ENCODE peak calls at places on chromosome 22, in ten cellular contexts. T, U, Q, M, R, X, N, B, S and A are unnamed samples.
A peak's percentile ranks its signal among the peaks of the same experiment; 100 is the strongest.

GRCh38 chr22:19086944-19087343 is 35.3 kb downstream of the DGCR2 start:
- DNase-seq in T (no peak), U (no peak), Q (no peak), M (no peak), R (no peak), X (no peak), N (no peak), B (peak; percentile 69), S (peak; percentile 35), A (no peak)

GRCh38 chr22:19639610-19640135 is 74.6 kb upstream of the SEPTIN5 start:
- DNase-seq in T (no peak), U (no peak), Q (no peak), M (no peak), R (no peak), X (no peak), N (no peak), B (no peak), S (peak; percentile 35), A (no peak)

GRCh38 chr22:46576556-46577351 is 39.3 kb upstream of the CELSR1 start:
- DNase-seq in T (no peak), U (peak; percentile 55), Q (peak; percentile 45), M (peak; percentile 75), R (peak; percentile 82), X (peak; percentile 71), N (peak; percentile 69), B (peak; percentile 35), S (no peak), A (no peak)

GRCh38 chr22:44807232-44807631 is 54.9 kb downstream of the ARHGAP8 start:
- DNase-seq in T (no peak), U (no peak), Q (no peak), M (no peak), R (no peak), X (no peak), N (no peak), B (no peak), S (no peak), A (no peak)

GRCh38 chr22:48077699-48078098 is 1315.2 kb downstream of the TBC1D22A start:
- DNase-seq in T (no peak), U (no peak), Q (no peak), M (no peak), R (no peak), X (no peak), N (no peak), B (no peak), S (no peak), A (no peak)

GRCh38 chr22:44085743-44086741 is 61.9 kb downstream of the PARVB start:
- DNase-seq in T (peak; percentile 52), U (no peak), Q (peak; percentile 66), M (no peak), R (peak; percentile 63), X (peak; percentile 72), N (peak; percentile 59), B (peak; percentile 53), S (no peak), A (no peak)

GRCh38 chr22:43637267-43637666 is 174.8 kb downstream of the EFCAB6 start:
- DNase-seq in T (no peak), U (no peak), Q (no peak), M (no peak), R (no peak), X (no peak), N (no peak), B (no peak), S (no peak), A (no peak)

GRCh38 chr22:37802310-37803194 is 5.2 kb upstream of the GCAT start:
- DNase-seq in T (no peak), U (peak; percentile 73), Q (peak; percentile 75), M (no peak), R (peak; percentile 83), X (peak; percentile 66), N (no peak), B (peak; percentile 39), S (no peak), A (no peak)

GRCh38 chr22:36075724-36076123 is 47.1 kb upstream of the RBFOX2 start:
- DNase-seq in T (no peak), U (no peak), Q (no peak), M (no peak), R (no peak), X (no peak), N (no peak), B (no peak), S (no peak), A (no peak)

GRCh38 chr22:44398791-44399190 is 86.0 kb upstream of the SHISAL1 start:
- DNase-seq in T (no peak), U (no peak), Q (no peak), M (peak; percentile 31), R (no peak), X (peak; percentile 10), N (no peak), B (no peak), S (peak; percentile 47), A (no peak)

GRCh38 chr22:44363980-44364749 is 51.4 kb upstream of the SHISAL1 start:
- DNase-seq in T (no peak), U (no peak), Q (no peak), M (peak; percentile 74), R (no peak), X (peak; percentile 52), N (no peak), B (no peak), S (peak; percentile 87), A (no peak)

GRCh38 chr22:45684169-45684568 is 12.5 kb downstream of the ATXN10 start:
- DNase-seq in T (no peak), U (no peak), Q (no peak), M (no peak), R (no peak), X (no peak), N (no peak), B (peak; percentile 46), S (no peak), A (no peak)

GRCh38 chr22:20139391-20140106 is 7.9 kb downstream of the ZDHHC8 start:
- DNase-seq in T (no peak), U (no peak), Q (no peak), M (no peak), R (no peak), X (no peak), N (no peak), B (no peak), S (no peak), A (no peak)

GRCh38 chr22:37507731-37508130 is 11.5 kb downstream of the CARD10 start:
- DNase-seq in T (no peak), U (no peak), Q (no peak), M (no peak), R (no peak), X (no peak), N (no peak), B (no peak), S (no peak), A (no peak)

GRCh38 chr22:50530280-50530856 is 556 bp upstream of the TYMP start:
- DNase-seq in T (peak; percentile 73), U (no peak), Q (no peak), M (peak; percentile 94), R (no peak), X (peak; percentile 88), N (peak; percentile 78), B (peak; percentile 44), S (peak; percentile 85), A (peak; percentile 32)
- H3K4me1 ChIP-seq in T (peaks cover 68% of the 10 kb centered on the region), U (peaks cover 14% of the 10 kb centered on the region), Q (peaks cover 3% of the 10 kb centered on the region), M (peaks cover 73% of the 10 kb centered on the region), R (peaks cover 20% of the 10 kb centered on the region), X (peaks cover 18% of the 10 kb centered on the region), N (peaks cover 61% of the 10 kb centered on the region), B (peaks cover 19% of the 10 kb centered on the region), S (peaks cover 24% of the 10 kb centered on the region), A (peaks cover 54% of the 10 kb centered on the region)

DNA sequence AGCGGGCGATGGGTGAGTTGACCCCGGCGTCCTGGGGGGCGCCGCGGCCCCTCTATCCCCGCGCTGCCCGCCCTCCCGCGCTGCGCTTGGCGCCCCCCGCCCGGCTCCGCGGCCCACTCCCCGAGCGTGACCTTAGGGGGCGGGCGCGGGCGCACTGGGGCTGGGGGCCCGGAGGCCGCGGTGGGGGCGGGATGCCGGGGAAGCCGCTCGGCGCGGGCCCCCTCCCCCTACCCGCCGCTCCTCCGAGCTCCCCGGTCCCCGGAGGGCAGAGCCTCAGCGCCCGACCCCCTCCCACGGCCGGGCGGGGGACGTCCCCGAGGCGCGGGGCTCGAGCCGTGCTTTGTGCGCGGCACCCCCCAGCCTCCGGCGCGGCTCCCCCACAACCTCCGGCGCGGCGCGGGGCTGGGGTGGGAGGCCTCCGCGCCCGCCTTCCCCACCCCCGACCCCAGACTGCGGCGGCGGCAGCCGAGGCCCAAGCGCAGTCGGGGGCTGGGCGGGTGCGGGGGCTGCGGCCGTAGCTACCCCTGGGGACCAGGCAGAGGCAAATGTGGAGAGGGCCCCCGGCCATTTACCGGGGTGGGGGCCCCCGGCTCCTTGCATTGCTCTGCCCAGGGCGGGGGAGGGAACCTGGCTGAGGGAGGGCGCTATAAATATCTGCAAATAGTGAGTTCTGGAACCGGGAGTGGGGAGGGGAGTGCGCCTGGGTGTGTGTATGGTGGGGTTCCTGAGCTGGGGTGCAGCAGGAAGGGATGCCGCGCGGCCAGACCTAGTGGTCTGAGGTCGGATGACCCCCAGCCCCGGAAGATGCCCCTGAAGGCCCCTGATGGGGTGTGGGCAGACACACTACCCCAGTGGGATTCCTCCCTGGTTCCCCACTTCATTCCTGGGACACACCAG is 982 bp downstream of the MGAT3 start:
- DNase-seq in T (no peak), U (no peak), Q (no peak), M (no peak), R (peak; percentile 44), X (no peak), N (no peak), B (no peak), S (no peak), A (no peak)
- H3K27ac ChIP-seq in T (no peak overlapping the region), U (no peak overlapping the region), Q (no peak overlapping the region), M (peak overlapping the region; percentile 74), R (peak overlapping the region; percentile 53), X (peak overlapping the region; percentile 57), N (peak overlapping the region; percentile 54), B (no peak overlapping the region), S (no peak overlapping the region), A (no peak overlapping the region)

GRCh38 chr22:49935561-49935960 is 17.1 kb downstream of the CRELD2 start:
- DNase-seq in T (no peak), U (no peak), Q (no peak), M (no peak), R (no peak), X (no peak), N (peak; percentile 67), B (no peak), S (no peak), A (no peak)
- H3K4me1 ChIP-seq in T (peaks cover 49% of the 10 kb centered on the region), U (peaks cover 5% of the 10 kb centered on the region), Q (no peaks in the 10 kb centered on the region), M (peaks cover 80% of the 10 kb centered on the region), R (peaks cover 35% of the 10 kb centered on the region), X (peaks cover 55% of the 10 kb centered on the region), N (peaks cover 59% of the 10 kb centered on the region), B (peaks cover 15% of the 10 kb centered on the region), S (peaks cover 47% of the 10 kb centered on the region), A (peaks cover 53% of the 10 kb centered on the region)

GRCh38 chr22:33440756-33441155 is 382.6 kb upstream of the SYN3 start:
- DNase-seq in T (no peak), U (no peak), Q (no peak), M (no peak), R (no peak), X (no peak), N (no peak), B (no peak), S (no peak), A (no peak)

GRCh38 chr22:33443688-33444087 is 385.5 kb upstream of the SYN3 start:
- DNase-seq in T (no peak), U (no peak), Q (no peak), M (no peak), R (no peak), X (no peak), N (no peak), B (no peak), S (no peak), A (no peak)

DNA sequence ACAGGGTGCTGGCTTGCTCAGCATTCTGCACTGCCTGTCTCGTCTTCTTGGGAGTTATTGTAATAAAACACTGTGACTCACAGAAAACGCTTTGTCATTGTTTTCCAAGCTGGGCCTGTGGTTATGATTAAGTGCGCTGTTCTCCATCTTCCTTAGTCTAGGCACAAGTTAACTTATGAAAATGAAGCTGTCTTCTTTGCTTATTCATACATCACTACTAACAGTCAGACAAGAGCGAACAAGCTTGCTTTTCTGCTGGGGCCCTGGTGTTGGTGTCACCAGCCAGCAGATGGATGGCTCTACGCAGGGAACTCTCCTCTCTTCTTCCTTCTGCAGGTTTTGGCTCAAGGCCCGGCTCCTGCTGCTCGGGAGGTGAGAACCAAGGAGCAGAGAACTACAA is 380.1 kb upstream of the SYN3 start:
- DNase-seq in T (no peak), U (no peak), Q (no peak), M (no peak), R (no peak), X (no peak), N (no peak), B (peak; percentile 89), S (no peak), A (no peak)
- H3K27ac ChIP-seq in T (no peak overlapping the region), U (no peak overlapping the region), Q (no peak overlapping the region), M (no peak overlapping the region), R (no peak overlapping the region), X (no peak overlapping the region), N (no peak overlapping the region), B (no peak overlapping the region), S (no peak overlapping the region), A (no peak overlapping the region)